ENCODE peak calls at places on chromosome 4, in five cellular contexts. S, Y, O, B and R are unnamed samples.

GRCh38 chr4:42654606-42655005 is 2.3 kb downstream of the ATP8A1 start:
- DNase-seq in S (peak), Y (peak), O (no peak), B (no peak), R (no peak)

GRCh38 chr4:85474818-85475630 is at the start of gene ARHGAP24:
- DNase-seq in S (peak), Y (peak), O (peak), B (peak), R (peak)

GRCh38 chr4:89562715-89563114 is 255.1 kb upstream of the GPRIN3 start:
- DNase-seq in S (no peak), Y (no peak), O (no peak), B (no peak), R (no peak)

GRCh38 chr4:125315571-125316390 is 1.0 kb downstream of the FAT4 start:
- DNase-seq in S (peak), Y (peak), O (peak), B (peak), R (peak)

GRCh38 chr4:146488495-146489174 is 33.1 kb downstream of the SLC10A7 start:
- DNase-seq in S (no peak), Y (no peak), O (no peak), B (no peak), R (no peak)

GRCh38 chr4:336099-336892 is 1.3 kb upstream of the ZNF141 start:
- DNase-seq in S (no peak), Y (peak), O (no peak), B (peak), R (no peak)

GRCh38 chr4:130985371-130985770 is 1889.4 kb downstream of the C4orf33 start:
- DNase-seq in S (no peak), Y (no peak), O (no peak), B (no peak), R (no peak)

GRCh38 chr4:8761824-8762205 is 109.8 kb downstream of the HMX1 start:
- DNase-seq in S (no peak), Y (no peak), O (no peak), B (peak), R (no peak)

GRCh38 chr4:112646632-112647537 is 9.9 kb downstream of the LARP7 start:
- DNase-seq in S (no peak), Y (no peak), O (no peak), B (no peak), R (no peak)

GRCh38 chr4:141797966-141798365 is 161.6 kb downstream of the IL15 start:
- DNase-seq in S (no peak), Y (no peak), O (no peak), B (no peak), R (no peak)

GRCh38 chr4:148216866-148217814 is 225.1 kb downstream of the NR3C2 start:
- DNase-seq in S (no peak), Y (no peak), O (no peak), B (no peak), R (no peak)

GRCh38 chr4:7266525-7267292 is 74.4 kb downstream of the SORCS2 start:
- DNase-seq in S (no peak), Y (no peak), O (peak), B (no peak), R (no peak)

GRCh38 chr4:3827616-3828492 is 61.7 kb downstream of the ADRA2C start:
- DNase-seq in S (peak), Y (peak), O (peak), B (peak), R (peak)

GRCh38 chr4:56048621-56049427 is 100.1 kb downstream of the CEP135 start:
- DNase-seq in S (no peak), Y (peak), O (peak), B (peak), R (peak)

GRCh38 chr4:48024522-48024921 is 8.0 kb downstream of the NIPAL1 start:
- DNase-seq in S (no peak), Y (no peak), O (no peak), B (no peak), R (no peak)

GRCh38 chr4:159035570-159035969 is 67.3 kb upstream of the RAPGEF2 start:
- DNase-seq in S (no peak), Y (no peak), O (no peak), B (no peak), R (no peak)

GRCh38 chr4:40196260-40196659 is 571 bp upstream of the RHOH start:
- DNase-seq in S (no peak), Y (no peak), O (no peak), B (no peak), R (no peak)

GRCh38 chr4:26323807-26324206 is 3.0 kb downstream of the RBPJ start:
- DNase-seq in S (no peak), Y (no peak), O (no peak), B (no peak), R (no peak)

GRCh38 chr4:173448557-173448918 is 49.6 kb upstream of the SCRG1 start:
- DNase-seq in S (no peak), Y (no peak), O (no peak), B (no peak), R (no peak)

GRCh38 chr4:6909970-6910339 is 329 bp downstream of the TBC1D14 start:
- DNase-seq in S (no peak), Y (peak), O (peak), B (no peak), R (no peak)

DNA sequence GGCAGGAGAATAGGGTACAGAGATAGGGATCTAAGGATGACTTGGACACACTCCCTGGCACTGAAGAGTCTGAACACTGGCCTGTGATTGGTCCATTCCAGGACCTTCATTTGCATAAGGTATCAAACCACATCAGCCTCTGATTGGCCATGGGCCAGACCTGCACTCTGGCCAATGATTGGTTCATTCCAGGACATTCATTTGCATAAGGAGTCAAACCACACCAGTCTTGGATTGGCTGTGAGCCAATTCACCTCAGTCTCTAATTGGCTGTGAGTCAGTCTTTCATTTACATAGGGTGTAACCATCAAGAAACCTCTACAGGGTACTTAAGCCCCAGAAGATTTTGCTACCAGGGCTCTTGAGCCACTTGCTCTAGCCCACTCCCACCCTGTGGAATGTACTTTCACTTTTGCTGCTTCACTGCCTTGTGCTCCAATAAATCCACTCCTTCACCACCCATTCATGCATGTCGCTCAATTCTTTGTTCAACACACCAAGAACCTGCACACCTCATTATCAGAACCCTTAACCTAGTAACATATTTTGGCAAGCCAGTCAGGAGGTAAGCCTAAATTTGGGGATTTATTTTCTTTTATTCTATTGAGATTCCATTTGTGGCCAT is 14.2 kb upstream of the HERC5 start:
- DNase-seq in S (no peak), Y (no peak), O (no peak), B (no peak), R (no peak)
- TF ChIP-seq EP300 in S (no peak), Y (no peak), O (no peak), B (no peak), R (no peak)

DNA sequence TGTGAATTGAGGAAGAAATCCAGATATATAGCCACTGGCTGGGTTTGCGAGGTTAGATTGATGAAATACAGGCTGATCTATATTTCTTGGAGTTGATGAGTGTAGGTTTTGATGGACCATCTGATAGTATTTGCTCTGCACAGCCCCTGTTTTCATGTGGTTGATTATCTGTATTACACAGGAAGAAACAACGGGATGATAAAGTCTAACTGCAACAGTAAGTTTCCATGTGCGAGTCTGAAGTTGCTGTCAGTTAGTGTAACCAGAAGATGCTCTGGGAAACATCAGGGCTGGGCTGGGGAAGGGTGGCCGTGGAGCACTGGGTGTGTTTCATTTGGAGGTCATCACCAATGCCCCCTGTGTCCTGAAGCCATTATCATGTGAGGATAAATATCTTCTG is 148.4 kb upstream of the SFRP2 start:
- DNase-seq in S (no peak), Y (no peak), O (no peak), B (no peak), R (no peak)
- TF ChIP-seq EP300 in S (no peak), Y (no peak), O (no peak), B (no peak), R (no peak)

GRCh38 chr4:72418458-72418857 is 150.6 kb downstream of the ADAMTS3 start:
- DNase-seq in S (no peak), Y (peak), O (no peak), B (no peak), R (no peak)
- TF ChIP-seq EP300 in S (no peak), Y (no peak), O (no peak), B (no peak), R (no peak)

GRCh38 chr4:122218762-122219161 is 66.6 kb downstream of the BLTP1 start:
- DNase-seq in S (peak), Y (no peak), O (no peak), B (no peak), R (no peak)

GRCh38 chr4:122212880-122213279 is 60.7 kb downstream of the BLTP1 start:
- DNase-seq in S (no peak), Y (no peak), O (no peak), B (no peak), R (no peak)
- TF ChIP-seq EP300 in S (no peak), Y (no peak), O (no peak), B (no peak), R (no peak)

GRCh38 chr4:154640999-154641398 is 28.5 kb upstream of the FGG start:
- DNase-seq in S (no peak), Y (no peak), O (no peak), B (no peak), R (no peak)
- TF ChIP-seq EP300 in S (no peak), Y (no peak), O (no peak), B (no peak), R (no peak)

DNA sequence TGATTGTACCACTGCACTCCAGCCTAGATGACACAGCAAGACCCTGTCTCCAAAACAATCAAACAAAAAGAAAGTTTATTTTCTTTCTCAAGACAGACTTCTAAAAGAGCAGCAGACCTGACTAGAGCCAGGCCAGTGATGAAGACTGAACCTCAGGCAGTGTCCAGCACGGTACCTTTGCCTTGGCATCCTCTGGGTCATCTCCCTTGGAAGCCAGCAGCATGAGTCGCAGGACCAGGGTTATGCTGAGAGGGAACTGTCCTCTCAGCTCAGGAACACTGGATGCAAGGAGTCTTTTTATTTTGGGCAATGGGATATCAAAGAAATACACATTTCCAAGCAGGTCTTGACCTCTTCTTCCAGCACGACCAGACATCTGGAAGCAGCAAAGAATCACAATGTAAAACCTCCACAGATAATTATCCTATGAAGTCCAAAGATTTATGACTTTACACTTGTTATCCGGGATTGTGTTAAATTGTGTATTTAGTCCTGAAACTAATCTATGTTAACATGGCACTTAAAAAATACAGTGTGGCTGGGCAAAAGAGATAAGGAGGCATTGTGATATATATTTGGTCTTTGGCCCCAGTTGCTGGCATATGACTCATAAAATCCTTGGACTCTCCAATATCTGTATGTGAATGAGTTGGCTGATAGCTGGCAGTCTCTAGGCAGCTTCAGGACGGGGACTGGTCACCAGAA is 66.0 kb upstream of the DDX60 start:
- DNase-seq in S (no peak), Y (no peak), O (no peak), B (no peak), R (peak)
- TF ChIP-seq EP300 in S (no peak), Y (no peak), O (no peak), B (no peak), R (no peak)

DNA sequence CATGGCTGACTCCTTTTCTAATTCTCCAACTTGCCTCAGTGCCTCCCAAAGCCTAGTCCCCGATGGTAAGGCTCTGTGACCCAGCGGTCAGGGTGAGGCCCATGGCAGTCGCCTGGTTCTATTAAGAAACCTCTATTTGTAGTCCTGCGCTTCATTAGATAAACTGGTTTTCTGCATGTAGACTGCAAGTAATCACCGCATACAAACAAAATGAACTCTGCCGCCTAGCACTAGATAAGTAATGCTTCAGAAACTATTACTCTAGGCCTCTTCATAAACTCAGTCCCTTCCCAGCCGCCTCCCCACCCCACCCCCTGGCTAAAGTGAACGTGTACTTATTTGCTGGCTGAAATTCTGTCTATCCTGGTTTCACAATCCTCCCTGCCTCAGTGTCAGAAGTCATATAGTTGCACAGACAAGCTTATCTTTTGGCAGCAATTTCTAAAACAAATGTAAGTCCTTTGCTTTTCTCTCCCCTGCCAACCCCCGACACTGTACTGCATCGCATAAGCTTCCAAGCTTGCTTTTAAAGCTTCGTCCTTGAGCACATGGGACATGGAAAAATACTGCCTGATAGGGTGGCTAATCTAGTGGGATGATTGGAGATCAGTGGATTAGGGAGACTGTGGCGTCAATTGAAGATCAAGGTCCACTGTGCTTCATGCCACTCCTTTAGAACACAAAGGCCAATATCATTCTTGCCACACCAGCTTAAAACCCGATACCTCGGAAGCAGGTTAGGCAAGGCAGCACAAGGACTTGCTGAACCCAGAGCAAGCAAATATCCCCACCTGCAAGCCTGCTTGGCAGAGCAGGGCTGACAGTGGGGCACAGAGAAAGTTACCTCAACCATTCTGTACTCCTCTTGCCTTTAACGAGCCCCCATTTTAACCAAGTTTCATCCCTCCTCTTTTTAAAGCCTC is 125.8 kb downstream of the IRF2 start:
- DNase-seq in S (peak), Y (peak), O (no peak), B (no peak), R (peak)
- TF ChIP-seq EP300 in S (peak), Y (no peak), O (no peak), B (no peak), R (no peak)

GRCh38 chr4:20444599-20445337 is 193.1 kb downstream of the SLIT2 start:
- DNase-seq in S (no peak), Y (no peak), O (no peak), B (no peak), R (no peak)

GRCh38 chr4:20445933-20446723 is 194.4 kb downstream of the SLIT2 start:
- DNase-seq in S (no peak), Y (no peak), O (no peak), B (no peak), R (no peak)

GRCh38 chr4:20443406-20443805 is 191.7 kb downstream of the SLIT2 start:
- DNase-seq in S (no peak), Y (no peak), O (no peak), B (no peak), R (no peak)

GRCh38 chr4:20447103-20447502 is 195.4 kb downstream of the SLIT2 start:
- DNase-seq in S (no peak), Y (no peak), O (no peak), B (no peak), R (no peak)
- TF ChIP-seq EP300 in S (no peak), Y (no peak), O (no peak), B (no peak), R (no peak)